ENCODE peak calls at places on chromosome 14, in seven cellular contexts. A is transverse colon, U is H1, C is prostate gland, S is suprapubic skin, Q is stomach, R is endothelial cell of umbilical vein. K is an unnamed sample.

GRCh38 chr14:93234798-93235197 is 27.7 kb downstream of the UBR7 start:
- DNase-seq in A (no peak), U (no peak), C (no peak), S (no peak), Q (no peak), R (no peak), K (no peak)

GRCh38 chr14:81303258-81303935 is 82.6 kb upstream of the GTF2A1 start:
- DNase-seq in A (peak; percentile 93), U (no peak), C (no peak), S (peak; percentile 64), Q (peak; percentile 83), R (no peak), K (no peak)

GRCh38 chr14:52112336-52113018 is 43.6 kb upstream of the NID2 start:
- DNase-seq in A (no peak), U (no peak), C (no peak), S (no peak), Q (no peak), R (no peak), K (no peak)

GRCh38 chr14:54570651-54571415 is 3.9 kb downstream of the SAMD4A start:
- DNase-seq in A (no peak), U (no peak), C (no peak), S (no peak), Q (no peak), R (peak; percentile 63), K (no peak)

GRCh38 chr14:102644523-102644922 is 52.1 kb downstream of the RCOR1 start:
- DNase-seq in A (no peak), U (no peak), C (no peak), S (no peak), Q (no peak), R (no peak), K (no peak)

GRCh38 chr14:71511152-71511551 is 421.1 kb upstream of the RGS6 start:
- DNase-seq in A (no peak), U (no peak), C (no peak), S (no peak), Q (no peak), R (no peak), K (no peak)

GRCh38 chr14:91343051-91343450 is 74.6 kb downstream of the CCDC88C start:
- DNase-seq in A (no peak), U (no peak), C (no peak), S (no peak), Q (no peak), R (no peak), K (no peak)

GRCh38 chr14:84080961-84081360 is 1449.0 kb upstream of the FLRT2 start:
- DNase-seq in A (no peak), U (no peak), C (no peak), S (no peak), Q (no peak), R (peak; percentile 9), K (no peak)

GRCh38 chr14:50620341-50620740 is 47.8 kb downstream of the SAV1 start:
- DNase-seq in A (no peak), U (no peak), C (no peak), S (no peak), Q (no peak), R (peak; percentile 39), K (no peak)

GRCh38 chr14:37090026-37090425 is 82.4 kb downstream of the SLC25A21 start:
- DNase-seq in A (no peak), U (no peak), C (no peak), S (no peak), Q (no peak), R (no peak), K (no peak)

GRCh38 chr14:100498068-100498467 is 89.1 kb downstream of the BEGAIN start:
- DNase-seq in A (no peak), U (no peak), C (no peak), S (no peak), Q (no peak), R (no peak), K (no peak)

GRCh38 chr14:47539065-47539464 is 136.3 kb downstream of the MDGA2 start:
- DNase-seq in A (no peak), U (peak; percentile 5), C (no peak), S (no peak), Q (no peak), R (peak; percentile 13), K (no peak)

GRCh38 chr14:95440496-95440895 is 76.0 kb downstream of the SYNE3 start:
- DNase-seq in A (no peak), U (no peak), C (no peak), S (no peak), Q (no peak), R (no peak), K (no peak)

GRCh38 chr14:95442016-95442632 is 74.3 kb downstream of the SYNE3 start:
- DNase-seq in A (no peak), U (no peak), C (no peak), S (no peak), Q (no peak), R (no peak), K (no peak)

GRCh38 chr14:95440951-95441350 is 75.5 kb downstream of the SYNE3 start:
- DNase-seq in A (no peak), U (no peak), C (no peak), S (no peak), Q (no peak), R (no peak), K (no peak)

GRCh38 chr14:95444132-95445129 is 72.0 kb downstream of the SYNE3 start:
- DNase-seq in A (no peak), U (no peak), C (no peak), S (no peak), Q (no peak), R (no peak), K (no peak)

GRCh38 chr14:95442633-95443021 is 73.8 kb downstream of the SYNE3 start:
- DNase-seq in A (peak; percentile 87), U (peak; percentile 53), C (peak; percentile 71), S (peak; percentile 81), Q (peak; percentile 84), R (peak; percentile 76), K (peak; percentile 79)
- TF ChIP-seq POLR2AphosphoS5 in A (no peak), U (no peak), C (peak; percentile 46), S (no peak), Q (no peak), R (no peak), K (no peak)

DNA sequence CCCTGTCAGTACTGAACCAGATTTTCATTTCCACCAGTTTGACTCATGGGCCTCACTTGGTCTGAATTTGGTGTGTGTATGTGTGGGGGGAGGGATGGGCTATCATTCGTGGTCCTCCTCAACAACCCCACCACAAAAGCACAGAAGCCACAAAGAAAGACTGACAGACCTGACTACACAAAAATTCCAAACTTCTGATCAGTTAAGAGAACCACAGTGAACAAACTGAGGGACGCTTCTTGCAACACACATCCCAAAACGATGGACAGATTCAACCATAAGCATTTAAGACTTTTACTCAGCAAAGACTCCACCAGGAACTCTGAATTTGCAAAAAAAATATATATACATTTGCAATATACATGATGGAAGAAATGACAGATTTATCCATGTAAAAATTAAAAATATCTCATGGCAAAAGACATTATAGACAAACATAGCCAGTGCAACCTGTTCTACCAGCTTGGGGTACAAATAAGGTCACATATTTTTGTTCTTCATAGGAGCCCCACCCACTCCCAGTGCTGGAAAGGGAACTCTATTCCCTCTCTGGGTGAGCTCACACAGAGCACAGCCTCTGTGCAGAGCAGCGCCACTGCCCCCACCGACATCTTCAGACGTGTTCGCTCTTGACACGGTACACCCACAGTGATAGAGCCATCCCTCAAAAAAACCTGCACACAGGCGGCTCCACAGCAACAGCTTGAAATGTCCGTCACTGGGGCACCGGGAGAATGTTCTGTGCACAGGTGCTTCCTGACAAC is 49.7 kb downstream of the JAG2 start:
- DNase-seq in A (no peak), U (no peak), C (peak; percentile 85), S (peak; percentile 59), Q (no peak), R (no peak), K (no peak)
- TF ChIP-seq POLR2AphosphoS5 in A (no peak), U (no peak), C (peak; percentile 83), S (no peak), Q (no peak), R (no peak), K (no peak)

GRCh38 chr14:58100735-58101368 is 51.2 kb downstream of the ARMH4 start:
- DNase-seq in A (no peak), U (no peak), C (no peak), S (no peak), Q (no peak), R (no peak), K (no peak)

GRCh38 chr14:58092231-58092630 is 59.8 kb downstream of the ARMH4 start:
- DNase-seq in A (no peak), U (no peak), C (no peak), S (no peak), Q (no peak), R (no peak), K (no peak)

GRCh38 chr14:58099682-58100081 is 52.3 kb downstream of the ARMH4 start:
- DNase-seq in A (no peak), U (no peak), C (no peak), S (no peak), Q (no peak), R (no peak), K (no peak)

GRCh38 chr14:58098507-58098906 is 53.5 kb downstream of the ARMH4 start:
- DNase-seq in A (peak; percentile 10), U (no peak), C (no peak), S (no peak), Q (peak; percentile 51), R (peak; percentile 22), K (no peak)

GRCh38 chr14:58096731-58097130 is 55.3 kb downstream of the ARMH4 start:
- DNase-seq in A (no peak), U (no peak), C (no peak), S (no peak), Q (no peak), R (no peak), K (no peak)
- TF ChIP-seq POLR2AphosphoS5 in A (no peak), U (no peak), C (no peak), S (no peak), Q (no peak), R (no peak), K (no peak)

GRCh38 chr14:34085695-34086094 is 134.8 kb upstream of the EGLN3 start:
- DNase-seq in A (no peak), U (no peak), C (no peak), S (no peak), Q (no peak), R (no peak), K (no peak)

GRCh38 chr14:34086358-34086757 is 135.5 kb upstream of the EGLN3 start:
- DNase-seq in A (no peak), U (no peak), C (no peak), S (no peak), Q (no peak), R (no peak), K (no peak)

GRCh38 chr14:34078117-34078743 is 127.4 kb upstream of the EGLN3 start:
- DNase-seq in A (no peak), U (no peak), C (no peak), S (no peak), Q (no peak), R (no peak), K (no peak)

GRCh38 chr14:34081126-34081575 is 130.3 kb upstream of the EGLN3 start:
- DNase-seq in A (no peak), U (no peak), C (no peak), S (no peak), Q (no peak), R (no peak), K (no peak)

DNA sequence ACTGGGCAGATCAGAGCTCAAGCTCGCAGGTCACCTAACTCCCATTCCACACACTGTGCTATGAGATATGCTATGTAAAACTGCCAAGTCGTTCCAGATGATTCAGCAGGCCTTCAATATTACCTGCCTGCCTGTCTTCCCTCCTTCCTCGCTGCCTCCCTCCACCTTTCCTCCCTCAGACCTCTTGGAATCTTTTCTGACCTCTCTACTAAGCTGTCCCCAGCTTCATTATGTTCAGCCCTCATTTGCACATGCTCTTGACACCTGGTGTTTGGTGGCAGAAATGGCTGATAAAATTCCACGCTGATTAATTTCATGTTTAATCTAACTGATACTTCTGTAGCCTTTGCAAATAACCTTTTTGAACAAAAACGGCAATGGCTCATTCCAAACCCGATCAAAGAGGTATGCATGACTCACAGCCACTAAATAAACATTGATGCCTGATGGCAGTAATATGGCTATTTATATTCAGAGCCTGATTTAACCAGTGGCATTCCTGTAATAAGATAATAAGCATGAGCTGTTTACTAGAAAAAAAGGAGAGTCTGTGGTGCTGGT is 130.8 kb upstream of the EGLN3 start:
- DNase-seq in A (no peak), U (no peak), C (no peak), S (no peak), Q (peak; percentile 37), R (peak; percentile 24), K (no peak)
- TF ChIP-seq POLR2AphosphoS5 in A (no peak), U (no peak), C (peak; percentile 32), S (no peak), Q (peak; percentile 61), R (no peak), K (no peak)

K was measured in GM12891.